ENCODE peak calls at places on chromosome 4, in nine cellular contexts. Q, A, I, F, L, E, Y, J and S are unnamed samples.

GRCh38 chr4:162972661-162973202 is 194.0 kb downstream of the NAF1 start:
- DNase-seq in Q (no peak), A (no peak), I (no peak), F (no peak), L (no peak), E (peak), Y (no peak), J (no peak), S (no peak)

GRCh38 chr4:91448668-91449330 is 855.0 kb upstream of the GRID2 start:
- DNase-seq in Q (no peak), A (no peak), I (no peak), F (no peak), L (no peak), E (no peak), Y (no peak), J (no peak), S (peak)

GRCh38 chr4:110622841-110623709 is at the start of gene PITX2:
- DNase-seq in Q (no peak), A (peak), I (no peak), F (no peak), L (peak), E (peak), Y (no peak), J (no peak), S (peak)

GRCh38 chr4:17030543-17030942 is 132.1 kb upstream of the LDB2 start:
- DNase-seq in Q (no peak), A (no peak), I (peak), F (no peak), L (no peak), E (no peak), Y (peak), J (no peak), S (peak)

GRCh38 chr4:36568575-36568974 is 287.2 kb downstream of the DTHD1 start:
- DNase-seq in Q (no peak), A (no peak), I (no peak), F (no peak), L (no peak), E (no peak), Y (no peak), J (no peak), S (no peak)

GRCh38 chr4:143082698-143083097 is 102.0 kb upstream of the USP38 start:
- DNase-seq in Q (no peak), A (no peak), I (no peak), F (no peak), L (no peak), E (no peak), Y (no peak), J (no peak), S (no peak)

GRCh38 chr4:22063613-22064012 is 115.0 kb upstream of the KCNIP4 start:
- DNase-seq in Q (no peak), A (no peak), I (no peak), F (no peak), L (no peak), E (no peak), Y (no peak), J (no peak), S (peak)

GRCh38 chr4:41575207-41575606 is 37.2 kb downstream of the LIMCH1 start:
- DNase-seq in Q (no peak), A (no peak), I (no peak), F (no peak), L (no peak), E (no peak), Y (no peak), J (no peak), S (peak)

GRCh38 chr4:10611673-10612072 is 72.9 kb downstream of the CLNK start:
- DNase-seq in Q (no peak), A (no peak), I (no peak), F (no peak), L (no peak), E (no peak), Y (no peak), J (no peak), S (peak)

GRCh38 chr4:6562931-6563901 is 11.8 kb upstream of the MAN2B2 start:
- DNase-seq in Q (no peak), A (no peak), I (no peak), F (no peak), L (peak), E (no peak), Y (no peak), J (no peak), S (peak)

GRCh38 chr4:105859233-105859632 is 36.0 kb upstream of the NPNT start:
- DNase-seq in Q (no peak), A (no peak), I (no peak), F (no peak), L (no peak), E (no peak), Y (no peak), J (no peak), S (peak)

GRCh38 chr4:2786152-2786671 is 6.7 kb upstream of the SH3BP2 start:
- DNase-seq in Q (no peak), A (no peak), I (no peak), F (no peak), L (peak), E (no peak), Y (no peak), J (peak), S (no peak)

GRCh38 chr4:79852305-79852730 is 220.7 kb downstream of the ANTXR2 start:
- DNase-seq in Q (no peak), A (no peak), I (no peak), F (no peak), L (no peak), E (no peak), Y (no peak), J (no peak), S (peak)

GRCh38 chr4:134470544-134470943 is 269.0 kb upstream of the PABPC4L start:
- DNase-seq in Q (no peak), A (no peak), I (no peak), F (peak), L (no peak), E (peak), Y (no peak), J (no peak), S (no peak)

GRCh38 chr4:143336828-143337599 is at the start of gene GAB1:
- DNase-seq in Q (no peak), A (peak), I (no peak), F (peak), L (peak), E (peak), Y (peak), J (no peak), S (peak)

GRCh38 chr4:71296945-71297344 is 41.9 kb upstream of the SLC4A4 start:
- DNase-seq in Q (no peak), A (no peak), I (no peak), F (peak), L (no peak), E (no peak), Y (peak), J (no peak), S (peak)

GRCh38 chr4:33111106-33111505 is 2390.9 kb downstream of the PCDH7 start:
- DNase-seq in Q (no peak), A (no peak), I (no peak), F (no peak), L (no peak), E (no peak), Y (no peak), J (no peak), S (peak)

GRCh38 chr4:136754810-136755530 is 777.3 kb downstream of the PCDH18 start:
- DNase-seq in Q (no peak), A (no peak), I (no peak), F (no peak), L (no peak), E (no peak), Y (no peak), J (no peak), S (no peak)

GRCh38 chr4:3401436-3402171 is 40.2 kb upstream of the HGFAC start:
- DNase-seq in Q (no peak), A (no peak), I (no peak), F (no peak), L (no peak), E (no peak), Y (peak), J (no peak), S (no peak)

GRCh38 chr4:3342182-3342854 is 49.5 kb downstream of the RGS12 start:
- DNase-seq in Q (peak), A (no peak), I (no peak), F (no peak), L (no peak), E (no peak), Y (no peak), J (no peak), S (peak)

GRCh38 chr4:93182722-93183121 is 645.8 kb upstream of the ATOH1 start:
- DNase-seq in Q (no peak), A (no peak), I (no peak), F (no peak), L (no peak), E (no peak), Y (no peak), J (no peak), S (no peak)

GRCh38 chr4:119536572-119537528 is 91.8 kb downstream of the PDE5A start:
- DNase-seq in Q (no peak), A (no peak), I (no peak), F (peak), L (no peak), E (no peak), Y (no peak), J (no peak), S (peak)

GRCh38 chr4:7539659-7540058 is 104.9 kb upstream of the PSAPL1 start:
- DNase-seq in Q (no peak), A (peak), I (no peak), F (no peak), L (no peak), E (peak), Y (no peak), J (no peak), S (peak)

GRCh38 chr4:28269426-28269825 is 1408.8 kb downstream of the STIM2 start:
- DNase-seq in Q (no peak), A (no peak), I (no peak), F (no peak), L (no peak), E (no peak), Y (no peak), J (no peak), S (peak)

GRCh38 chr4:139768913-139769312 is 103.3 kb downstream of the MGST2 start:
- DNase-seq in Q (no peak), A (no peak), I (no peak), F (no peak), L (no peak), E (no peak), Y (no peak), J (no peak), S (peak)

GRCh38 chr4:169070071-169070894 is 60.2 kb upstream of the CBR4 start:
- DNase-seq in Q (no peak), A (peak), I (no peak), F (no peak), L (no peak), E (peak), Y (no peak), J (no peak), S (peak)

GRCh38 chr4:80732010-80732409 is 298.5 kb upstream of the BMP3 start:
- DNase-seq in Q (no peak), A (no peak), I (no peak), F (no peak), L (no peak), E (no peak), Y (no peak), J (no peak), S (peak)

GRCh38 chr4:74014332-74014731 is 15.9 kb upstream of the CXCL5 start:
- DNase-seq in Q (no peak), A (no peak), I (no peak), F (no peak), L (no peak), E (no peak), Y (no peak), J (no peak), S (peak)

GRCh38 chr4:36394352-36394903 is 113.0 kb downstream of the DTHD1 start:
- DNase-seq in Q (no peak), A (no peak), I (no peak), F (no peak), L (no peak), E (no peak), Y (no peak), J (peak), S (no peak)

GRCh38 chr4:139557506-139558110 is 1.6 kb upstream of the SETD7 start:
- DNase-seq in Q (no peak), A (no peak), I (no peak), F (no peak), L (no peak), E (no peak), Y (no peak), J (no peak), S (no peak)

GRCh38 chr4:88533937-88534750 is 10.6 kb upstream of the PYURF start:
- DNase-seq in Q (no peak), A (no peak), I (no peak), F (no peak), L (no peak), E (no peak), Y (no peak), J (no peak), S (peak)

GRCh38 chr4:56727150-56727549 is 46.1 kb upstream of the HOPX start:
- DNase-seq in Q (no peak), A (no peak), I (no peak), F (no peak), L (no peak), E (no peak), Y (no peak), J (no peak), S (no peak)